ENCODE peak calls at places on chromosomes 5 and 9, in four cellular contexts. One of them, this sample, is unnamed.

GRCh38 chr9:652896-653295 is 188.6 kb upstream of the DMRT1 start:
- DNase-seq in HFFc6: no peak
- DNase-seq in mammary epithelial cell: no peak
- DNase-seq in cardiac muscle cell: no peak
- DNase-seq in this sample: no peak

GRCh38 chr5:169567079-169567478 is 16.5 kb upstream of the SPDL1 start:
- DNase-seq in HFFc6: no peak
- DNase-seq in mammary epithelial cell: peak
- DNase-seq in cardiac muscle cell: peak
- DNase-seq in this sample: peak

GRCh38 chr5:151094054-151094858 is 13.4 kb upstream of the TNIP1 start:
- DNase-seq in HFFc6: no peak
- DNase-seq in mammary epithelial cell: peak
- DNase-seq in cardiac muscle cell: no peak
- DNase-seq in this sample: peak

GRCh38 chr9:108049026-108049591 is 559.5 kb upstream of the KLF4 start:
- DNase-seq in HFFc6: peak
- DNase-seq in mammary epithelial cell: peak
- DNase-seq in cardiac muscle cell: no peak
- DNase-seq in this sample: peak

GRCh38 chr9:133707065-133707760 is 30.9 kb downstream of the SARDH start:
- DNase-seq in HFFc6: no peak
- DNase-seq in mammary epithelial cell: peak
- DNase-seq in cardiac muscle cell: no peak
- DNase-seq in this sample: peak

GRCh38 chr5:1540831-1541661 is 17.3 kb upstream of the LPCAT1 start:
- DNase-seq in HFFc6: no peak
- DNase-seq in mammary epithelial cell: no peak
- DNase-seq in cardiac muscle cell: no peak
- DNase-seq in this sample: no peak

GRCh38 chr5:139023276-139023675 is 148.1 kb upstream of the LRRTM2 start:
- DNase-seq in HFFc6: no peak
- DNase-seq in mammary epithelial cell: no peak
- DNase-seq in cardiac muscle cell: no peak
- DNase-seq in this sample: no peak

GRCh38 chr5:113989278-113989912 is 372.5 kb upstream of the KCNN2 start:
- DNase-seq in HFFc6: no peak
- DNase-seq in mammary epithelial cell: peak
- DNase-seq in cardiac muscle cell: no peak
- DNase-seq in this sample: no peak

GRCh38 chr9:34991833-34992375 is 2.4 kb downstream of the DNAJB5 start:
- DNase-seq in HFFc6: no peak
- DNase-seq in mammary epithelial cell: no peak
- DNase-seq in cardiac muscle cell: peak
- DNase-seq in this sample: peak

GRCh38 chr5:127944125-127944524 is 139.4 kb upstream of the SLC12A2 start:
- DNase-seq in HFFc6: no peak
- DNase-seq in mammary epithelial cell: no peak
- DNase-seq in cardiac muscle cell: no peak
- DNase-seq in this sample: no peak

GRCh38 chr5:72788851-72789505 is 27.5 kb upstream of the TNPO1 start:
- DNase-seq in HFFc6: peak
- DNase-seq in mammary epithelial cell: peak
- DNase-seq in cardiac muscle cell: no peak
- DNase-seq in this sample: peak

GRCh38 chr5:144028644-144029043 is 141.8 kb downstream of the YIPF5 start:
- DNase-seq in HFFc6: peak
- DNase-seq in mammary epithelial cell: peak
- DNase-seq in cardiac muscle cell: no peak
- DNase-seq in this sample: no peak

DNA sequence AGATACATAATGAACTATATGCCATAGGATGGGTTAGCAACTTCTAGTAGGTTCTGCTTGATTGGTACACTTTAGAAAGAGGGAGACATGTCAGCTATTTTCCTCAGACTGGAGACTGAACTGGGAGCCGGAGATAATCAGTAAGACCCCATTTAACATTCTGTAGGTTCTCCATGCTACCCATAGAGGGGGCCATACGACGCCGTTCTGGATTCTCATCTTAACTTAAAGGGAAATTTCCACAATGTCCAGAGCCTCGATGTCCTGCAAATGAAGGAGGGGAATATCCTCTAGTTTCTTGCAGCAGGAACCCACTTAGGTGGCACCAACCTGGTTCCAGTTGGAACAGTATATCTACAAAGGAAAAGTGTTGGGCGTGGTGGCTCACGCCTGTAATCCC is 22.3 kb upstream of the NPM1 start:
- DNase-seq in HFFc6: no peak
- DNase-seq in mammary epithelial cell: no peak
- DNase-seq in cardiac muscle cell: peak
- DNase-seq in this sample: no peak
- TF ChIP-seq CTCF in HFFc6: peak
- TF ChIP-seq CTCF in mammary epithelial cell: peak
- TF ChIP-seq CTCF in cardiac muscle cell: peak
- TF ChIP-seq CTCF in this sample: peak

GRCh38 chr5:32790411-32790951 is 79.4 kb downstream of the NPR3 start:
- DNase-seq in HFFc6: peak
- DNase-seq in mammary epithelial cell: peak
- DNase-seq in cardiac muscle cell: no peak
- DNase-seq in this sample: peak

GRCh38 chr5:32791536-32792240 is 80.6 kb downstream of the NPR3 start:
- DNase-seq in HFFc6: peak
- DNase-seq in mammary epithelial cell: no peak
- DNase-seq in cardiac muscle cell: no peak
- DNase-seq in this sample: no peak

DNA sequence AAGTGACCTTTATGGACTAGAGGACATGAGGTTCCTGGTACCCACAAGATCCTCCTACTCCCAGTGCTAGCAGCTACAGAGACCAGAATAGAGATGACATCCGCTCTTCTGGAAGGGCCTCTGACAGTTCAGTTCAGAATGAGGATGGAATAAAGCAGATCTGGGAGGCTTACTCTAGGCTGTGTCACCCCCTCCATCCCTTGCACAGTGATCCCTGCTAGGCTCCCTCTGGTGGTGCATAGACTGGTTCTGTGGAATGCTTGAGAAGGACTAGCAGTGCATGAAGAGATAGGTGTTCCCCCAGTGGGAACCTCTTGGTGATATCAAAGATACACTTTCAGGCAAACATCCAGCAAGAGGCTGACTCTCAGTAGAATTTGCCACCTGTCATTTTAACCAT is 83.0 kb downstream of the NPR3 start:
- DNase-seq in HFFc6: peak
- DNase-seq in mammary epithelial cell: no peak
- DNase-seq in cardiac muscle cell: no peak
- DNase-seq in this sample: peak
- TF ChIP-seq CTCF in HFFc6: peak
- TF ChIP-seq CTCF in mammary epithelial cell: no peak
- TF ChIP-seq CTCF in cardiac muscle cell: peak
- TF ChIP-seq CTCF in this sample: peak

DNA sequence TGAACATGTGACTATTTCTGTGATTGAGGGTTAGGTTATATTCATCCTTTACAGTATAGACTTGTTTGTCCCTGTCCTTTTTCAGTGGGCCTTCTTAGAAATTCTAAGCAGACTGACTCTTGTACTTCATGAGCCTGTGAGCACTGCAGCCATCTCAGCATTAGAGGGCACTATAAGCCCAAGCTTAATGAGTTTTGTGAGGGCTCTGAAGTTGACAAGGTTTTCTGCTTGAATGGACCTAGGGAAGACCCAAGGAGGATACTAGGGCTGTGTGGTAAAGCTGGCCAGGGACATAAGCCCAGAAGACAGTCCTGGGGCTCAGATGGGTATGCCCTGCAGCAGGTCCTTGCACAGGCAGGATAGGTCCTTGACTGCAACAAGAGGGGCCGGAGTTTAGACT is 126.5 kb downstream of the MRPS30 start:
- DNase-seq in HFFc6: no peak
- DNase-seq in mammary epithelial cell: peak
- DNase-seq in cardiac muscle cell: peak
- DNase-seq in this sample: peak
- TF ChIP-seq CTCF in HFFc6: no peak
- TF ChIP-seq CTCF in mammary epithelial cell: peak
- TF ChIP-seq CTCF in cardiac muscle cell: no peak
- TF ChIP-seq CTCF in this sample: no peak

GRCh38 chr5:7391688-7392400 is 4.1 kb upstream of the ADCY2 start:
- DNase-seq in HFFc6: no peak
- DNase-seq in mammary epithelial cell: no peak
- DNase-seq in cardiac muscle cell: no peak
- DNase-seq in this sample: no peak
- TF ChIP-seq CTCF in HFFc6: no peak
- TF ChIP-seq CTCF in mammary epithelial cell: no peak
- TF ChIP-seq CTCF in cardiac muscle cell: no peak
- TF ChIP-seq CTCF in this sample: no peak

DNA sequence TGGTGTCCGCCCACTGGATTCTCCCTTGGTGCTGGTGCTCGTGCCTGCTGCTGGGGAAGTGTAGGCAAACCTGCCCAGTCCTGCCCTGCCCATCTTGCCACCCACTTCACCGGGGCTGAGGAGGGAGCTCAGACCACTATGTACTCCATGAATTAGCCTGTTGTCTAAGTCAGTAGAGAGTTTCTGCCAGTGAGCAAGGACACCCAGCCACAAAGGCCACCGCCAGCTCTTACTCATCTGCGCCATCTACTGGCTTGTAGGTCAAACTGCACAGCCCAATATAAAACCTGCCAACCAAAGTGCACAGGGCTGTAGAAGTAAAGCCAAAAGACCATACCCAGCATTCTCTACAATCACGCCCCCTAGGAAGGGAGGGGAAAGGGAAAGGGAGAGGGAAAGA is 102.3 kb downstream of the GLIS3 start:
- DNase-seq in HFFc6: no peak
- DNase-seq in mammary epithelial cell: peak
- DNase-seq in cardiac muscle cell: peak
- DNase-seq in this sample: peak
- TF ChIP-seq CTCF in HFFc6: peak
- TF ChIP-seq CTCF in mammary epithelial cell: peak
- TF ChIP-seq CTCF in cardiac muscle cell: peak
- TF ChIP-seq CTCF in this sample: peak

DNA sequence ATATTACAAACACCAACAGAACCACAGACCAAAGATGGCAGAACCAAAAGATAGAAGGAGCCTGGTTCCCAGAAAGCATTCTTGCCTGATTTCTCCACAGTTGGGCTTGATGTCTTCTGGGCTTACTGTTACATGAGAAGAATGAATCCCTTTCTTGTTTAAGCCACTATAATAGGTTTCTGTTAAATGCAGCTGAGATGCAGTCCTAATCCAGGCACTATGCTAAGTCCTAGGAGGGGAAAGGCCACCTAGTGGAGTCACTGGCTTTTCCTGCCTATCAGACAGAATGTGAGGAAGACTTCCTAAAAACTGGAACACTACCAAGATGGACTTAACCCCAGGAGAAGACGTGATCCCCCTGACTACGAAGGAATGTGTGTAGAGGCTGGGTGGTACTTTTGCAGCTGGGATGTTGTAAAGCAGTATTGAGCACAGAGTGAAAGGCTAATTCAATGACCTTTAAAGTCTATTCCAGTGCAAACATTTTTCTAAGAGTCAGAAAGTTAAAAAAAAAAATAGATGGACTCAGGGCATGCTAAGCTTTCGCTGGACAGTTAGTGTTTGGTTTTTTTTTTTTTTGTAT is 34.3 kb upstream of the FSD1L start:
- DNase-seq in HFFc6: peak
- DNase-seq in mammary epithelial cell: peak
- DNase-seq in cardiac muscle cell: peak
- DNase-seq in this sample: peak
- TF ChIP-seq CTCF in HFFc6: peak
- TF ChIP-seq CTCF in mammary epithelial cell: peak
- TF ChIP-seq CTCF in cardiac muscle cell: peak
- TF ChIP-seq CTCF in this sample: peak

GRCh38 chr5:158942217-158942616 is 157.5 kb downstream of the EBF1 start:
- DNase-seq in HFFc6: no peak
- DNase-seq in mammary epithelial cell: no peak
- DNase-seq in cardiac muscle cell: no peak
- DNase-seq in this sample: peak

GRCh38 chr5:158947831-158948230 is 151.9 kb downstream of the EBF1 start:
- DNase-seq in HFFc6: no peak
- DNase-seq in mammary epithelial cell: no peak
- DNase-seq in cardiac muscle cell: no peak
- DNase-seq in this sample: no peak

GRCh38 chr5:158943057-158943456 is 156.7 kb downstream of the EBF1 start:
- DNase-seq in HFFc6: peak
- DNase-seq in mammary epithelial cell: peak
- DNase-seq in cardiac muscle cell: no peak
- DNase-seq in this sample: peak

GRCh38 chr5:158940977-158941376 is 158.7 kb downstream of the EBF1 start:
- DNase-seq in HFFc6: no peak
- DNase-seq in mammary epithelial cell: no peak
- DNase-seq in cardiac muscle cell: no peak
- DNase-seq in this sample: no peak

DNA sequence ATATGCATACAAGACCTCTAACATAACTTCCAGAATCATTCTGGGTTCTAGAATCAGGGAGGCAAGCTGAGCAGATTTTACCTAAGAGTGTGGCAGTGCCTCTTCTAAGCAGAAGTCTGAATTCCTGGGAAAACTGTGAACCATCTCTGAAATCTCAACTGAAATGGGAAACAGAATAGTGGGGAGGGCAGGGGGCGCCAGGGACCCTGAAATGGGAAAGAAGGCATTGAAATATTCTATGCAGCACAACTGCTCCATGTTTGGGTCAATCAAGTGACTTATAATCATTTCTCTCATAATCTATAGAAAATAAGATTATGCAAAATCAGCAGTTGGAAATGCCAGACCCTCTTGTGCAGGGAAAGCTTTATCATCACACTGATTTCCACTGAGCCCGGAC is 156.1 kb downstream of the EBF1 start:
- DNase-seq in HFFc6: no peak
- DNase-seq in mammary epithelial cell: no peak
- DNase-seq in cardiac muscle cell: no peak
- DNase-seq in this sample: no peak
- TF ChIP-seq CTCF in HFFc6: no peak
- TF ChIP-seq CTCF in mammary epithelial cell: no peak
- TF ChIP-seq CTCF in cardiac muscle cell: no peak
- TF ChIP-seq CTCF in this sample: no peak

GRCh38 chr5:5497132-5497748 is 74.8 kb downstream of the ICE1 start:
- DNase-seq in HFFc6: peak
- DNase-seq in mammary epithelial cell: peak
- DNase-seq in cardiac muscle cell: peak
- DNase-seq in this sample: peak
- TF ChIP-seq CTCF in HFFc6: peak
- TF ChIP-seq CTCF in mammary epithelial cell: peak
- TF ChIP-seq CTCF in cardiac muscle cell: peak
- TF ChIP-seq CTCF in this sample: peak

GRCh38 chr5:32326216-32326772 is 13.6 kb upstream of the MTMR12 start:
- DNase-seq in HFFc6: peak
- DNase-seq in mammary epithelial cell: peak
- DNase-seq in cardiac muscle cell: no peak
- DNase-seq in this sample: no peak

GRCh38 chr5:32325067-32325466 is 12.3 kb upstream of the MTMR12 start:
- DNase-seq in HFFc6: no peak
- DNase-seq in mammary epithelial cell: peak
- DNase-seq in cardiac muscle cell: no peak
- DNase-seq in this sample: peak

GRCh38 chr5:32322882-32323281 is 10.1 kb upstream of the MTMR12 start:
- DNase-seq in HFFc6: no peak
- DNase-seq in mammary epithelial cell: no peak
- DNase-seq in cardiac muscle cell: no peak
- DNase-seq in this sample: no peak

GRCh38 chr5:32325616-32326015 is 12.9 kb upstream of the MTMR12 start:
- DNase-seq in HFFc6: no peak
- DNase-seq in mammary epithelial cell: no peak
- DNase-seq in cardiac muscle cell: no peak
- DNase-seq in this sample: no peak

GRCh38 chr5:32323741-32324140 is 11.0 kb upstream of the MTMR12 start:
- DNase-seq in HFFc6: no peak
- DNase-seq in mammary epithelial cell: no peak
- DNase-seq in cardiac muscle cell: no peak
- DNase-seq in this sample: no peak
- TF ChIP-seq CTCF in HFFc6: peak
- TF ChIP-seq CTCF in mammary epithelial cell: no peak
- TF ChIP-seq CTCF in cardiac muscle cell: no peak
- TF ChIP-seq CTCF in this sample: no peak